ENCODE peak calls at places on chromosomes 2 and 18, in six cellular contexts. B is mesendoderm; E is PC-3; T is IMR-90; O is stimulated activated naive CD4-positive, alpha-beta T cell; Q is SIG-M5. K is an unnamed sample.

GRCh38 chr2:78147466-78147865 is 625.3 kb upstream of the LRRTM4 start:
- DNase-seq in B (peak), E (peak), T (no peak), O (no peak), Q (no peak), K (no peak)

GRCh38 chr2:64562148-64562784 is 38.1 kb downstream of the AFTPH start:
- DNase-seq in B (no peak), E (peak), T (peak), O (no peak), Q (no peak), K (peak)

GRCh38 chr2:53880756-53881155 is 21.0 kb upstream of the GPR75 start:
- DNase-seq in B (no peak), E (peak), T (peak), O (no peak), Q (no peak), K (no peak)

GRCh38 chr2:209113030-209113429 is 310.8 kb upstream of the MAP2 start:
- DNase-seq in B (peak), E (no peak), T (no peak), O (no peak), Q (no peak), K (no peak)

GRCh38 chr2:240819404-240820013 is 510 bp downstream of the KIF1A start:
- DNase-seq in B (peak), E (no peak), T (no peak), O (no peak), Q (no peak), K (peak)

GRCh38 chr18:35474884-35475283 is 22.9 kb downstream of the INO80C start:
- DNase-seq in B (no peak), E (no peak), T (no peak), O (no peak), Q (no peak), K (no peak)

GRCh38 chr2:185245806-185246205 is 492.8 kb upstream of the FSIP2 start:
- DNase-seq in B (peak), E (no peak), T (no peak), O (no peak), Q (no peak), K (no peak)

GRCh38 chr2:168350380-168350779 is 103.0 kb upstream of the STK39 start:
- DNase-seq in B (no peak), E (no peak), T (no peak), O (no peak), Q (no peak), K (peak)

GRCh38 chr18:48767090-48767670 is 183.6 kb downstream of the SMAD7 start:
- DNase-seq in B (peak), E (no peak), T (peak), O (no peak), Q (no peak), K (peak)

GRCh38 chr2:241118727-241119505 is 16.8 kb upstream of the MTERF4 start:
- DNase-seq in B (no peak), E (no peak), T (no peak), O (no peak), Q (no peak), K (no peak)

GRCh38 chr2:207871911-207872310 is 102.2 kb upstream of the FZD5 start:
- DNase-seq in B (no peak), E (no peak), T (no peak), O (no peak), Q (no peak), K (no peak)

GRCh38 chr2:158970522-158970855 is 2.0 kb downstream of the TANC1 start:
- DNase-seq in B (no peak), E (peak), T (no peak), O (no peak), Q (no peak), K (no peak)

GRCh38 chr2:183284606-183285005 is 160.4 kb downstream of the NUP35 start:
- DNase-seq in B (no peak), E (peak), T (peak), O (no peak), Q (no peak), K (no peak)

GRCh38 chr2:102000012-102000411 is 8.3 kb downstream of the IL1R2 start:
- DNase-seq in B (no peak), E (no peak), T (no peak), O (no peak), Q (no peak), K (no peak)

GRCh38 chr18:42578781-42579180 is 536.7 kb downstream of the RIT2 start:
- DNase-seq in B (no peak), E (no peak), T (no peak), O (no peak), Q (no peak), K (no peak)

GRCh38 chr2:219641390-219642063 is 14.1 kb downstream of the SLC4A3 start:
- DNase-seq in B (no peak), E (no peak), T (no peak), O (no peak), Q (no peak), K (no peak)

GRCh38 chr2:45813003-45813601 is 161.6 kb downstream of the PRKCE start:
- DNase-seq in B (peak), E (no peak), T (peak), O (no peak), Q (no peak), K (peak)

GRCh38 chr18:58263055-58263732 is 219.2 kb downstream of the NEDD4L start:
- DNase-seq in B (peak), E (peak), T (peak), O (no peak), Q (no peak), K (peak)

GRCh38 chr2:159798376-159798724 is 342 bp upstream of the CD302 start:
- DNase-seq in B (no peak), E (no peak), T (no peak), O (no peak), Q (no peak), K (no peak)

GRCh38 chr2:159637988-159638501 is 21.7 kb upstream of the BAZ2B start:
- DNase-seq in B (peak), E (peak), T (peak), O (no peak), Q (no peak), K (no peak)

GRCh38 chr2:170711774-170712652 is 3.1 kb upstream of the SP5 start:
- DNase-seq in B (peak), E (no peak), T (no peak), O (no peak), Q (no peak), K (peak)

GRCh38 chr2:145744541-145745386 is 1224.8 kb upstream of the ZEB2 start:
- DNase-seq in B (no peak), E (peak), T (peak), O (no peak), Q (no peak), K (no peak)

GRCh38 chr18:63681449-63682381 is 20.0 kb upstream of the SERPINB3 start:
- DNase-seq in B (no peak), E (peak), T (no peak), O (no peak), Q (no peak), K (peak)

GRCh38 chr2:209638346-209638745 is 133.3 kb upstream of the UNC80 start:
- DNase-seq in B (no peak), E (peak), T (peak), O (no peak), Q (no peak), K (no peak)

GRCh38 chr2:120673205-120673550 is 62.5 kb upstream of the GLI2 start:
- DNase-seq in B (no peak), E (no peak), T (no peak), O (no peak), Q (no peak), K (no peak)

GRCh38 chr2:85255456-85255812 is 72.4 kb downstream of the TGOLN2 start:
- DNase-seq in B (peak), E (no peak), T (no peak), O (no peak), Q (no peak), K (no peak)

GRCh38 chr2:112204411-112204810 is 50.4 kb downstream of the ZC3H8 start:
- DNase-seq in B (peak), E (no peak), T (peak), O (no peak), Q (no peak), K (peak)

GRCh38 chr18:61901334-61901986 is 8.7 kb upstream of the RNF152 start:
- DNase-seq in B (peak), E (peak), T (peak), O (peak), Q (peak), K (peak)

GRCh38 chr18:48274301-48274700 is 134.9 kb downstream of the ZBTB7C start:
- DNase-seq in B (no peak), E (peak), T (no peak), O (no peak), Q (no peak), K (no peak)

GRCh38 chr2:187769437-187769836 is 215.2 kb upstream of the TFPI start:
- DNase-seq in B (no peak), E (no peak), T (no peak), O (no peak), Q (no peak), K (no peak)

GRCh38 chr2:134917958-134918517 is 584 bp upstream of the CCNT2 start:
- DNase-seq in B (no peak), E (peak), T (no peak), O (peak), Q (peak), K (peak)

GRCh38 chr2:20421336-20421987 is 25.4 kb upstream of the RHOB start:
- DNase-seq in B (no peak), E (no peak), T (no peak), O (no peak), Q (no peak), K (no peak)

GRCh38 chr18:35504996-35505395 is 7.2 kb upstream of the INO80C start:
- DNase-seq in B (no peak), E (no peak), T (no peak), O (no peak), Q (no peak), K (no peak)

GRCh38 chr2:7523557-7524210 is 606.5 kb downstream of the RNF144A start:
- DNase-seq in B (no peak), E (peak), T (no peak), O (no peak), Q (no peak), K (no peak)

GRCh38 chr2:62469558-62469957 is 36.4 kb downstream of the TMEM17 start:
- DNase-seq in B (no peak), E (no peak), T (no peak), O (no peak), Q (no peak), K (no peak)

GRCh38 chr2:114027437-114027836 is 137.5 kb downstream of the ACTR3 start:
- DNase-seq in B (no peak), E (no peak), T (no peak), O (no peak), Q (no peak), K (no peak)

GRCh38 chr2:112688086-112688880 is 32.5 kb upstream of the NT5DC4 start:
- DNase-seq in B (no peak), E (peak), T (no peak), O (no peak), Q (no peak), K (no peak)

GRCh38 chr2:240948905-240949790 is 43.0 kb downstream of the CROCC2 start:
- DNase-seq in B (no peak), E (no peak), T (no peak), O (no peak), Q (no peak), K (no peak)

K was measured in left kidney.